ENCODE peak calls at places on chromosome 3, in seven cellular contexts. Y, J, F, A, R, T and U are unnamed samples.
A peak's percentile ranks its signal among the peaks of the same experiment; 100 is the strongest.

GRCh38 chr3:21954709-21955108 is 203.7 kb upstream of the ZNF385D start:
- DNase-seq in Y (peak; percentile 86), J (peak; percentile 53), F (no peak), A (no peak), R (no peak), T (peak; percentile 2), U (no peak)

GRCh38 chr3:49269443-49269842 is 7.6 kb downstream of the C3orf62 start:
- DNase-seq in Y (no peak), J (no peak), F (no peak), A (no peak), R (no peak), T (no peak), U (no peak)

GRCh38 chr3:55617385-55617784 is 130.3 kb upstream of the WNT5A start:
- DNase-seq in Y (no peak), J (no peak), F (no peak), A (no peak), R (no peak), T (no peak), U (peak; percentile 86)

GRCh38 chr3:55678521-55679216 is 191.6 kb upstream of the WNT5A start:
- DNase-seq in Y (no peak), J (no peak), F (no peak), A (no peak), R (no peak), T (peak; percentile 35), U (no peak)

GRCh38 chr3:46484911-46485696 is 12.7 kb upstream of the RTP3 start:
- DNase-seq in Y (no peak), J (peak; percentile 70), F (peak; percentile 65), A (no peak), R (no peak), T (no peak), U (peak; percentile 57)

GRCh38 chr3:27293954-27294353 is 75.2 kb downstream of the NEK10 start:
- DNase-seq in Y (peak; percentile 49), J (no peak), F (no peak), A (no peak), R (no peak), T (peak; percentile 36), U (no peak)

GRCh38 chr3:50303038-50303815 is at the start of gene HYAL1:
- DNase-seq in Y (no peak), J (no peak), F (peak; percentile 97), A (peak; percentile 85), R (no peak), T (no peak), U (peak; percentile 84)

GRCh38 chr3:177427096-177427495 is 229.8 kb upstream of the TBL1XR1 start:
- DNase-seq in Y (no peak), J (no peak), F (no peak), A (no peak), R (no peak), T (no peak), U (no peak)

GRCh38 chr3:126540342-126540849 is 16.4 kb downstream of the CHST13 start:
- DNase-seq in Y (peak; percentile 93), J (peak; percentile 79), F (peak; percentile 15), A (no peak), R (no peak), T (peak; percentile 87), U (no peak)

GRCh38 chr3:101936419-101937331 is 87.4 kb downstream of the NFKBIZ start:
- DNase-seq in Y (peak; percentile 94), J (peak; percentile 45), F (no peak), A (no peak), R (no peak), T (peak; percentile 94), U (no peak)

GRCh38 chr3:66485291-66485968 is 15.4 kb downstream of the LRIG1 start:
- DNase-seq in Y (peak; percentile 97), J (no peak), F (no peak), A (no peak), R (no peak), T (peak; percentile 93), U (no peak)

GRCh38 chr3:101643009-101643844 is 33.7 kb downstream of the ZBTB11 start:
- DNase-seq in Y (no peak), J (peak; percentile 79), F (no peak), A (no peak), R (no peak), T (no peak), U (peak; percentile 45)

GRCh38 chr3:13093687-13094086 is 20.5 kb upstream of the IQSEC1 start:
- DNase-seq in Y (peak; percentile 3), J (no peak), F (peak; percentile 55), A (no peak), R (no peak), T (no peak), U (peak; percentile 49)

GRCh38 chr3:175605851-175606250 is 746.7 kb downstream of the NAALADL2 start:
- DNase-seq in Y (no peak), J (no peak), F (no peak), A (no peak), R (peak; percentile 33), T (peak; percentile 35), U (peak; percentile 1)

GRCh38 chr3:128320551-128321340 is 145.9 kb downstream of the DNAJB8 start:
- DNase-seq in Y (no peak), J (no peak), F (peak; percentile 10), A (no peak), R (no peak), T (no peak), U (no peak)

GRCh38 chr3:171712168-171712938 is 97.9 kb downstream of the PLD1 start:
- DNase-seq in Y (peak; percentile 88), J (peak; percentile 17), F (no peak), A (no peak), R (no peak), T (peak; percentile 77), U (peak; percentile 7)

GRCh38 chr3:112499328-112499727 is at the start of gene BTLA:
- DNase-seq in Y (no peak), J (no peak), F (no peak), A (no peak), R (no peak), T (no peak), U (no peak)

GRCh38 chr3:124810970-124811369 is 76.2 kb downstream of the ITGB5 start:
- DNase-seq in Y (no peak), J (no peak), F (no peak), A (no peak), R (no peak), T (no peak), U (no peak)

GRCh38 chr3:126028096-126028495 is 55.8 kb downstream of the SLC41A3 start:
- DNase-seq in Y (no peak), J (no peak), F (peak; percentile 18), A (peak; percentile 44), R (no peak), T (no peak), U (no peak)

GRCh38 chr3:194025119-194025518 is 110.8 kb upstream of the HES1 start:
- DNase-seq in Y (no peak), J (no peak), F (no peak), A (no peak), R (no peak), T (no peak), U (no peak)

GRCh38 chr3:11452988-11453847 is 181.0 kb downstream of the ATG7 start:
- DNase-seq in Y (peak; percentile 81), J (no peak), F (no peak), A (no peak), R (no peak), T (peak; percentile 84), U (peak; percentile 39)

GRCh38 chr3:155805204-155805801 is 775 bp downstream of the C3orf33 start:
- DNase-seq in Y (no peak), J (peak; percentile 52), F (peak; percentile 45), A (no peak), R (no peak), T (no peak), U (peak; percentile 32)

GRCh38 chr3:169562988-169563774 is 100.3 kb downstream of the MECOM start:
- DNase-seq in Y (no peak), J (peak; percentile 14), F (no peak), A (no peak), R (no peak), T (no peak), U (peak; percentile 34)
- H3K4me2 ChIP-seq in Y (no peak overlapping the region), J (no peak overlapping the region), F (no peak overlapping the region), A (no peak overlapping the region), R (no peak overlapping the region), T (no peak overlapping the region), U (no peak overlapping the region)

GRCh38 chr3:184355261-184356012 is 6.0 kb downstream of the CLCN2 start:
- DNase-seq in Y (no peak), J (no peak), F (no peak), A (no peak), R (no peak), T (no peak), U (no peak)
- H3K23ac ChIP-seq in Y (peak overlapping the region; percentile 57), J (no peak overlapping the region), F (no peak overlapping the region), A (no peak overlapping the region), R (no peak overlapping the region), T (no peak overlapping the region), U (no peak overlapping the region)

GRCh38 chr3:42019144-42019952 is 57.4 kb upstream of the ULK4 start:
- DNase-seq in Y (no peak), J (no peak), F (no peak), A (no peak), R (no peak), T (no peak), U (no peak)
- H2AK5ac ChIP-seq in Y (peak overlapping the region; percentile 90), J (no peak overlapping the region), F (no peak overlapping the region), A (peak overlapping the region; percentile 99), R (no peak overlapping the region), T (peak overlapping the region; percentile 78), U (no peak overlapping the region)

GRCh38 chr3:60645801-60646200 is 605.5 kb downstream of the FHIT start:
- DNase-seq in Y (no peak), J (no peak), F (no peak), A (no peak), R (no peak), T (no peak), U (no peak)

GRCh38 chr3:60652829-60653228 is 598.4 kb downstream of the FHIT start:
- DNase-seq in Y (no peak), J (peak; percentile 3), F (no peak), A (no peak), R (no peak), T (no peak), U (no peak)

GRCh38 chr3:60650171-60650570 is 601.1 kb downstream of the FHIT start:
- DNase-seq in Y (no peak), J (no peak), F (no peak), A (no peak), R (no peak), T (peak; percentile 2), U (no peak)

DNA sequence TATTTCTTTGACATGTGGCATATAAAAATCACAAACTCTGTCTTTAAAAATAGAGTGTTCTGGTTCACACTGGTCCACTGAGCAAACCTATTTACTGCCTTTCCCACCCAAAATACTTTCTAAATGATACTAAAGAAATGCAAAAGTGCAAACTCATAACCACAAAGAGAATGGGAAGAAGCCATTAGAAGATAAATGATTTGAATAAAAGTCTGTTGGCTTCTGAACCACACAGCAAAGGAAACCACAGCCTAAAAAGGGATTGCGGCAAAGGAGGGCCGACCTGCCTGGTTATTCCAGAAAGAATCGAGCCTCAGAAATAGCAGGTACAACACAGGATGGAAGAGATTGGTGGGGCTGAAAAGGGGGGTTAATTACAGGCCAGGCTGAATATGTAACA is 599.5 kb downstream of the FHIT start:
- DNase-seq in Y (no peak), J (no peak), F (no peak), A (no peak), R (no peak), T (no peak), U (no peak)
- H3K4me2 ChIP-seq in Y (no peak overlapping the region), J (no peak overlapping the region), F (no peak overlapping the region), A (no peak overlapping the region), R (no peak overlapping the region), T (no peak overlapping the region), U (no peak overlapping the region)